ENCODE peak calls at places on chromosomes 4 and X, in four cellular contexts. U is Peyer's patch, J is breast epithelium, D is ascending aorta. Z is an unnamed sample.
A peak's percentile ranks its signal among the peaks of the same experiment; 100 is the strongest.

GRCh38 chrX:120791013-120791643 is 84.5 kb downstream of the CT47B1 start:
- DNase-seq in D (peak; percentile 75), J (peak; percentile 18), U (no peak), Z (no peak)

GRCh38 chr4:150007512-150007911 is 70.7 kb upstream of the DCLK2 start:
- DNase-seq in J (no peak), U (no peak), D (no peak), Z (no peak)

GRCh38 chrX:150363561-150364346 is 637 bp downstream of the MAMLD1 start:
- DNase-seq in U (no peak), J (no peak), D (no peak), Z (no peak)

GRCh38 chr4:1871471-1872021 is 353 bp downstream of the NSD2 start:
- DNase-seq in U (peak; percentile 66), D (no peak), J (no peak), Z (no peak)

GRCh38 chr4:185813133-185813532 is 1.1 kb upstream of the SORBS2 start:
- DNase-seq in U (no peak), D (no peak), J (no peak), Z (no peak)

GRCh38 chr4:47690611-47691010 is 147.3 kb downstream of the CORIN start:
- DNase-seq in D (no peak), U (no peak), J (no peak), Z (no peak)

GRCh38 chr4:106587558-106587957 is 219.0 kb upstream of the GIMD1 start:
- DNase-seq in D (no peak), U (no peak), J (no peak), Z (no peak)

GRCh38 chr4:110735691-110736090 is 112.8 kb upstream of the PITX2 start:
- DNase-seq in D (no peak), J (no peak), U (no peak), Z (no peak)

GRCh38 chr4:27046851-27047250 is 186.2 kb downstream of the STIM2 start:
- DNase-seq in J (no peak), D (no peak), U (no peak), Z (peak; percentile 19)

GRCh38 chr4:48090621-48091020 is 43.4 kb downstream of the TXK start:
- DNase-seq in D (no peak), J (no peak), U (no peak), Z (peak; percentile 40)

GRCh38 chrX:42505057-42505456 is 272.9 kb downstream of the PPP1R2C start:
- DNase-seq in D (no peak), J (no peak), U (no peak), Z (no peak)

GRCh38 chrX:72394518-72395163 is 88.9 kb upstream of the CITED1 start:
- DNase-seq in D (no peak), U (no peak), J (no peak), Z (no peak)

GRCh38 chrX:107826286-107827136 is 845 bp downstream of the MID2 start:
- DNase-seq in D (peak; percentile 65), U (peak; percentile 56), J (no peak), Z (peak; percentile 22)

GRCh38 chrX:6021316-6022091 is 207.2 kb downstream of the NLGN4X start:
- DNase-seq in J (no peak), U (no peak), D (no peak), Z (no peak)

GRCh38 chr4:182724414-182724813 is 192.8 kb downstream of the DCTD start:
- DNase-seq in D (no peak), J (no peak), U (no peak), Z (no peak)

GRCh38 chr4:55568905-55569504 is 22.3 kb upstream of the CLOCK start:
- DNase-seq in D (no peak), J (no peak), U (no peak), Z (peak; percentile 32)

GRCh38 chrX:17459008-17459407 is 84.0 kb downstream of the NHS start:
- DNase-seq in D (no peak), U (no peak), J (no peak), Z (no peak)

GRCh38 chr4:150982557-150983233 is 32.4 kb downstream of the LRBA start:
- DNase-seq in D (no peak), U (no peak), J (no peak), Z (no peak)

GRCh38 chr4:3223346-3223745 is 25.6 kb upstream of the MSANTD1 start:
- DNase-seq in U (peak; percentile 25), D (no peak), J (no peak), Z (no peak)

GRCh38 chr4:90226734-90227133 is 99.5 kb downstream of the CCSER1 start:
- DNase-seq in D (no peak), U (no peak), J (no peak), Z (no peak)

GRCh38 chrX:4935846-4936245 is 1222.4 kb upstream of the PRKX start:
- DNase-seq in J (no peak), U (no peak), D (no peak), Z (no peak)

GRCh38 chr4:175509320-175509719 is 302.7 kb downstream of the GPM6A start:
- DNase-seq in U (no peak), D (no peak), J (no peak), Z (no peak)

GRCh38 chr4:118967393-118967792 is 78.7 kb downstream of the SYNPO2 start:
- DNase-seq in D (no peak), U (no peak), J (peak; percentile 40), Z (no peak)

GRCh38 chr4:144646523-144647094 is 653 bp downstream of the HHIP start:
- DNase-seq in U (no peak), D (no peak), J (no peak), Z (no peak)

GRCh38 chr4:56668267-56668666 is 12.8 kb downstream of the HOPX start:
- DNase-seq in D (no peak), U (no peak), J (no peak), Z (no peak)

GRCh38 chr4:2936773-2937145 is 26.4 kb downstream of the NOP14 start:
- DNase-seq in U (peak; percentile 48), J (peak; percentile 41), D (peak; percentile 60), Z (no peak)

GRCh38 chrX:29662759-29663503 is 552.4 kb upstream of the MAGEB2 start:
- DNase-seq in U (no peak), J (no peak), D (no peak), Z (no peak)

GRCh38 chrX:153882086-153882498 is 3.9 kb downstream of the L1CAM start:
- DNase-seq in U (no peak), J (no peak), D (no peak), Z (no peak)

GRCh38 chr4:65083076-65083475 is 587.2 kb downstream of the EPHA5 start:
- DNase-seq in U (no peak), D (no peak), J (no peak), Z (no peak)

GRCh38 chrX:119477812-119478232 is 9.6 kb downstream of the SLC25A5 start:
- DNase-seq in D (peak; percentile 63), U (no peak), J (no peak), Z (no peak)

GRCh38 chr4:24973471-24974251 is 57.1 kb downstream of the LGI2 start:
- DNase-seq in D (peak; percentile 73), J (peak; percentile 28), U (no peak), Z (peak; percentile 82)

GRCh38 chrX:9530848-9531274 is 66.0 kb downstream of the TBL1X start:
- DNase-seq in D (peak; percentile 79), J (no peak), U (peak; percentile 52), Z (no peak)

GRCh38 chr4:20832821-20833220 is 132.6 kb downstream of the PACRGL start:
- DNase-seq in J (no peak), D (no peak), U (no peak), Z (no peak)

GRCh38 chr4:4884611-4885010 is 25.1 kb downstream of the MSX1 start:
- DNase-seq in J (no peak), D (no peak), U (no peak), Z (no peak)

GRCh38 chr4:4890574-4891260 is 31.3 kb downstream of the MSX1 start:
- DNase-seq in U (no peak), D (no peak), J (no peak), Z (no peak)

GRCh38 chr4:4889781-4890180 is 30.3 kb downstream of the MSX1 start:
- DNase-seq in D (no peak), J (no peak), U (no peak), Z (no peak)

GRCh38 chr4:4887426-4887825 is 28.0 kb downstream of the MSX1 start:
- DNase-seq in D (no peak), J (no peak), U (no peak), Z (no peak)

DNA sequence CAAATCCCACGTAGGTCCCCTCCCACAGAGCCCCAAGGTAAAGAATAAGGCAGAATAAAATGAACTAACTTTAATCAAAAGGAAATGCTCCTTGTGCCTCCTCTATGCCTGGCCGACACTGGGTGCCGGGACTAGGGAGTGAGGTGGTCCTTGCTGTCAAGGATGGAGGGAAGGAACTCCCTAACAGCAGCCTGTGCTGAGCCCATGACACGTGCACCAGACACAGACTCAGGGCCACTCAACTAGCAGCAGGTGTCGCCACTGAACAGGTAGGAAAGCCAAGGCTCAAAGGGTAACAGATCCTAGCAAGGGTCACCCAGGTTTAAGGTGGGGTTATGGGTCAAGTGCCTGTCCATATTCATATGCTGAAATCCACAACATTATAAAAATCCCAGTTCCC is 29.2 kb downstream of the MSX1 start:
- DNase-seq in D (no peak), U (no peak), J (no peak), Z (no peak)
- TF ChIP-seq CTCF in D (no peak), U (no peak), J (no peak), Z (peak; percentile 38)

GRCh38 chr4:10891866-10892265 is 207.3 kb upstream of the CLNK start:
- DNase-seq in U (no peak), J (no peak), D (no peak), Z (peak; percentile 2)

GRCh38 chr4:10897076-10897475 is 212.5 kb upstream of the CLNK start:
- DNase-seq in U (no peak), D (no peak), J (no peak), Z (no peak)

GRCh38 chr4:10889819-10890218 is 205.3 kb upstream of the CLNK start:
- DNase-seq in U (no peak), D (no peak), J (no peak), Z (no peak)

GRCh38 chr4:10898072-10898471 is 213.5 kb upstream of the CLNK start:
- DNase-seq in J (no peak), U (no peak), D (no peak), Z (no peak)

GRCh38 chr4:10893417-10893816 is 208.8 kb upstream of the CLNK start:
- DNase-seq in D (no peak), U (no peak), J (no peak), Z (no peak)
- TF ChIP-seq CTCF in D (no peak), U (peak; percentile 26), J (no peak), Z (peak; percentile 67)

GRCh38 chrX:130330706-130331105 is 9.0 kb upstream of the SLC25A14 start:
- DNase-seq in D (no peak), U (peak; percentile 62), J (no peak), Z (peak; percentile 41)
- TF ChIP-seq CTCF in D (no peak), U (peak; percentile 46), J (peak; percentile 30), Z (peak; percentile 64)

DNA sequence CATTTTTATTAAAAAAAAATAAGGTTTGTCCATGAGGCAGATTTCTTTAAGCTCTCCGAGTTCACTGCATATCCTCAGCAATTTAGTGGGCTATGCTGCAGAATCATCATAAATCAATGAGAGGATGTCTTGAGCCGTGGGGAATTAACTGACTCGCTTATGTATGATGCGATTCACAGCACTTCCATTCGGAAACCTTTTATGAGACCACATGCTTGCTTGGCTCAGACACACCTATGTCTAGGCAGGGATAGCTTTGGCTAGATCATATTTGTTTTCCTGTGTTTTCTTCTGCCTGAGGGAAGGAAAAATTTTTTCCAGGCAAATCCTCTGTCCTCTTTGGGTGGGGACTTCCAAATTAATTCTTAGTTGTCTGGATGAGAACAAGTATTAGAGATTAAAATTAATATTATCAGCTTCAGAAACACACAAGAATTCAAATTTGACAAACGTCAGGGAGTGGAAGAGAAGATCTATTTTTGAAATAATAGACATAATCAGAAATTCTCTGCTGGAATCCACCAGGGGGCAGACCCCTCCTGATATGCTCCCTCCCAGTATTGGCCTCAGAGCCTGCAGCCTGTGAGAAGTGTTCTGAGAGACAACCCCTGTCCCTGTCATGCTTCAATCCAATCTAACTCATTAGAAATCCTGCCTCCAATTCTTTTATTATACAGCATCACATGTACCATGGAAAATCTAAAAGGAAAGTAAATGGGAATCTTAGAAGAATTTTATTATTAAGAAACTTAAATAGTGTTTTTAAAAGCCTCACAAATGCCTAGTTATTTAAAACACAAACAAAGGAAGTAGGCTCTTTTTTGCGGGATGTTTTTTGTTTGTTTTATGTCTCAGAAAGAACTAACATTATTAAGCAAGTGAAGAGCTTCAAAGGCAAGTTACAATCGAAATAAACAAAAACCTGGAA is 345.1 kb upstream of the TACR3 start:
- DNase-seq in D (no peak), J (no peak), U (peak; percentile 44), Z (peak; percentile 15)
- TF ChIP-seq CTCF in D (peak; percentile 15), J (peak; percentile 40), U (peak; percentile 51), Z (peak; percentile 59)

Z was measured in LNCaP clone FGC.